ENCODE peak calls at places on chromosomes 2 and 18, in ten cellular contexts. One of them, this sample, is unnamed.

GRCh38 chr2:113208995-113209868 is 35.5 kb downstream of the PSD4 start:
- DNase-seq in Calu3: no peak
- DNase-seq in GM20000: no peak
- DNase-seq in BJ: peak; percentile 26
- DNase-seq in foreskin fibroblast: peak; percentile 46
- DNase-seq in AG04449: no peak
- DNase-seq in activated CD8-positive, alpha-beta T cell treated with anti-CD3 and anti-CD28 coated beads for 36 hours: no peak
- DNase-seq in retina: no peak
- DNase-seq in NCI-H146: no peak
- DNase-seq in psoas muscle: no peak
- DNase-seq in this sample: no peak

GRCh38 chr18:9985641-9986040 is 71.8 kb downstream of the VAPA start:
- DNase-seq in psoas muscle: no peak
- DNase-seq in Calu3: no peak
- DNase-seq in NCI-H146: no peak
- DNase-seq in foreskin fibroblast: no peak
- DNase-seq in retina: no peak
- DNase-seq in GM20000: no peak
- DNase-seq in BJ: no peak
- DNase-seq in AG04449: no peak
- DNase-seq in activated CD8-positive, alpha-beta T cell treated with anti-CD3 and anti-CD28 coated beads for 36 hours: no peak
- DNase-seq in this sample: no peak

GRCh38 chr2:38115216-38116012 is 39.5 kb upstream of the CYP1B1 start:
- DNase-seq in Calu3: peak; percentile 89
- DNase-seq in BJ: no peak
- DNase-seq in NCI-H146: peak; percentile 39
- DNase-seq in AG04449: no peak
- DNase-seq in psoas muscle: peak; percentile 76
- DNase-seq in activated CD8-positive, alpha-beta T cell treated with anti-CD3 and anti-CD28 coated beads for 36 hours: peak; percentile 89
- DNase-seq in foreskin fibroblast: peak; percentile 79
- DNase-seq in retina: peak; percentile 80
- DNase-seq in GM20000: peak; percentile 74
- DNase-seq in this sample: peak; percentile 77

GRCh38 chr2:128291844-128292598 is 26.6 kb downstream of the HS6ST1 start:
- DNase-seq in NCI-H146: no peak
- DNase-seq in BJ: no peak
- DNase-seq in activated CD8-positive, alpha-beta T cell treated with anti-CD3 and anti-CD28 coated beads for 36 hours: no peak
- DNase-seq in Calu3: no peak
- DNase-seq in foreskin fibroblast: no peak
- DNase-seq in retina: no peak
- DNase-seq in psoas muscle: peak; percentile 13
- DNase-seq in GM20000: no peak
- DNase-seq in AG04449: no peak
- DNase-seq in this sample: no peak

GRCh38 chr2:237383991-237384671 is 29.8 kb downstream of the COL6A3 start:
- DNase-seq in foreskin fibroblast: peak; percentile 51
- DNase-seq in NCI-H146: no peak
- DNase-seq in BJ: no peak
- DNase-seq in psoas muscle: no peak
- DNase-seq in Calu3: no peak
- DNase-seq in GM20000: no peak
- DNase-seq in AG04449: peak; percentile 14
- DNase-seq in activated CD8-positive, alpha-beta T cell treated with anti-CD3 and anti-CD28 coated beads for 36 hours: no peak
- DNase-seq in retina: no peak
- DNase-seq in this sample: no peak

GRCh38 chr2:239802101-239802649 is 223.0 kb downstream of the NDUFA10 start:
- DNase-seq in AG04449: no peak
- DNase-seq in Calu3: no peak
- DNase-seq in retina: no peak
- DNase-seq in BJ: no peak
- DNase-seq in foreskin fibroblast: no peak
- DNase-seq in GM20000: no peak
- DNase-seq in activated CD8-positive, alpha-beta T cell treated with anti-CD3 and anti-CD28 coated beads for 36 hours: no peak
- DNase-seq in NCI-H146: no peak
- DNase-seq in psoas muscle: no peak
- DNase-seq in this sample: no peak

GRCh38 chr2:111689899-111690298 is 194.1 kb downstream of the ANAPC1 start:
- DNase-seq in psoas muscle: no peak
- DNase-seq in GM20000: no peak
- DNase-seq in AG04449: no peak
- DNase-seq in NCI-H146: no peak
- DNase-seq in activated CD8-positive, alpha-beta T cell treated with anti-CD3 and anti-CD28 coated beads for 36 hours: no peak
- DNase-seq in foreskin fibroblast: peak; percentile 35
- DNase-seq in Calu3: no peak
- DNase-seq in BJ: no peak
- DNase-seq in retina: no peak
- DNase-seq in this sample: no peak

GRCh38 chr2:16508061-16508851 is 157.4 kb downstream of the CYRIA start:
- DNase-seq in activated CD8-positive, alpha-beta T cell treated with anti-CD3 and anti-CD28 coated beads for 36 hours: peak; percentile 10
- DNase-seq in psoas muscle: peak; percentile 41
- DNase-seq in retina: peak; percentile 90
- DNase-seq in BJ: no peak
- DNase-seq in AG04449: no peak
- DNase-seq in Calu3: peak; percentile 68
- DNase-seq in GM20000: no peak
- DNase-seq in NCI-H146: peak; percentile 52
- DNase-seq in foreskin fibroblast: no peak
- DNase-seq in this sample: peak; percentile 45

GRCh38 chr2:173580869-173581268 is 226.2 kb downstream of the CDCA7 start:
- DNase-seq in AG04449: no peak
- DNase-seq in NCI-H146: no peak
- DNase-seq in retina: no peak
- DNase-seq in activated CD8-positive, alpha-beta T cell treated with anti-CD3 and anti-CD28 coated beads for 36 hours: no peak
- DNase-seq in BJ: no peak
- DNase-seq in foreskin fibroblast: no peak
- DNase-seq in Calu3: no peak
- DNase-seq in psoas muscle: no peak
- DNase-seq in GM20000: no peak
- DNase-seq in this sample: no peak

GRCh38 chr2:169716229-169716886 is 17.3 kb upstream of the KLHL23 start:
- DNase-seq in psoas muscle: no peak
- DNase-seq in retina: peak; percentile 35
- DNase-seq in GM20000: no peak
- DNase-seq in BJ: peak; percentile 15
- DNase-seq in AG04449: no peak
- DNase-seq in foreskin fibroblast: peak; percentile 95
- DNase-seq in NCI-H146: peak; percentile 75
- DNase-seq in activated CD8-positive, alpha-beta T cell treated with anti-CD3 and anti-CD28 coated beads for 36 hours: no peak
- DNase-seq in Calu3: no peak
- DNase-seq in this sample: peak; percentile 70

GRCh38 chr2:201881382-201881720 is 75.0 kb downstream of the CDK15 start:
- DNase-seq in BJ: no peak
- DNase-seq in foreskin fibroblast: peak; percentile 81
- DNase-seq in retina: no peak
- DNase-seq in GM20000: no peak
- DNase-seq in Calu3: no peak
- DNase-seq in psoas muscle: no peak
- DNase-seq in activated CD8-positive, alpha-beta T cell treated with anti-CD3 and anti-CD28 coated beads for 36 hours: no peak
- DNase-seq in AG04449: no peak
- DNase-seq in NCI-H146: no peak
- DNase-seq in this sample: no peak

GRCh38 chr18:75218064-75218463 is 7.5 kb downstream of the TSHZ1 start:
- DNase-seq in retina: no peak
- DNase-seq in GM20000: no peak
- DNase-seq in Calu3: no peak
- DNase-seq in foreskin fibroblast: no peak
- DNase-seq in NCI-H146: peak; percentile 68
- DNase-seq in psoas muscle: no peak
- DNase-seq in BJ: no peak
- DNase-seq in AG04449: no peak
- DNase-seq in activated CD8-positive, alpha-beta T cell treated with anti-CD3 and anti-CD28 coated beads for 36 hours: no peak
- DNase-seq in this sample: no peak

GRCh38 chr2:174518397-174518796 is 31.6 kb upstream of the GPR155 start:
- DNase-seq in activated CD8-positive, alpha-beta T cell treated with anti-CD3 and anti-CD28 coated beads for 36 hours: no peak
- DNase-seq in BJ: no peak
- DNase-seq in GM20000: no peak
- DNase-seq in AG04449: no peak
- DNase-seq in NCI-H146: no peak
- DNase-seq in Calu3: no peak
- DNase-seq in retina: no peak
- DNase-seq in foreskin fibroblast: peak; percentile 31
- DNase-seq in psoas muscle: no peak
- DNase-seq in this sample: no peak

GRCh38 chr2:45214550-45214949 is 205.3 kb upstream of the SIX2 start:
- DNase-seq in Calu3: no peak
- DNase-seq in NCI-H146: no peak
- DNase-seq in psoas muscle: no peak
- DNase-seq in AG04449: no peak
- DNase-seq in foreskin fibroblast: no peak
- DNase-seq in activated CD8-positive, alpha-beta T cell treated with anti-CD3 and anti-CD28 coated beads for 36 hours: no peak
- DNase-seq in GM20000: no peak
- DNase-seq in BJ: no peak
- DNase-seq in retina: no peak
- DNase-seq in this sample: no peak

GRCh38 chr2:215594766-215595165 is 158.9 kb upstream of the FN1 start:
- DNase-seq in foreskin fibroblast: peak; percentile 75
- DNase-seq in retina: no peak
- DNase-seq in GM20000: no peak
- DNase-seq in BJ: no peak
- DNase-seq in Calu3: no peak
- DNase-seq in activated CD8-positive, alpha-beta T cell treated with anti-CD3 and anti-CD28 coated beads for 36 hours: no peak
- DNase-seq in psoas muscle: no peak
- DNase-seq in NCI-H146: no peak
- DNase-seq in AG04449: no peak
- DNase-seq in this sample: no peak

GRCh38 chr18:35039633-35040032 is 1.6 kb upstream of the MAPRE2 start:
- DNase-seq in foreskin fibroblast: no peak
- DNase-seq in activated CD8-positive, alpha-beta T cell treated with anti-CD3 and anti-CD28 coated beads for 36 hours: no peak
- DNase-seq in psoas muscle: no peak
- DNase-seq in retina: no peak
- DNase-seq in GM20000: no peak
- DNase-seq in AG04449: no peak
- DNase-seq in Calu3: peak; percentile 6
- DNase-seq in BJ: no peak
- DNase-seq in NCI-H146: no peak
- DNase-seq in this sample: no peak

GRCh38 chr2:42922790-42923631 is 130.6 kb upstream of the HAAO start:
- DNase-seq in AG04449: peak; percentile 91
- DNase-seq in retina: no peak
- DNase-seq in foreskin fibroblast: peak; percentile 94
- DNase-seq in activated CD8-positive, alpha-beta T cell treated with anti-CD3 and anti-CD28 coated beads for 36 hours: no peak
- DNase-seq in GM20000: no peak
- DNase-seq in Calu3: no peak
- DNase-seq in psoas muscle: peak; percentile 42
- DNase-seq in NCI-H146: no peak
- DNase-seq in BJ: peak; percentile 91
- DNase-seq in this sample: no peak

GRCh38 chr18:62118324-62118723 is 68.5 kb downstream of the PIGN start:
- DNase-seq in psoas muscle: no peak
- DNase-seq in Calu3: no peak
- DNase-seq in activated CD8-positive, alpha-beta T cell treated with anti-CD3 and anti-CD28 coated beads for 36 hours: no peak
- DNase-seq in retina: no peak
- DNase-seq in GM20000: no peak
- DNase-seq in BJ: peak; percentile 43
- DNase-seq in AG04449: peak; percentile 52
- DNase-seq in foreskin fibroblast: peak; percentile 77
- DNase-seq in NCI-H146: no peak
- DNase-seq in this sample: no peak

GRCh38 chr2:38665854-38666577 is at the start of gene GALM:
- DNase-seq in NCI-H146: peak; percentile 85
- DNase-seq in foreskin fibroblast: peak; percentile 96
- DNase-seq in retina: peak; percentile 91
- DNase-seq in psoas muscle: peak; percentile 76
- DNase-seq in GM20000: peak; percentile 38
- DNase-seq in Calu3: peak; percentile 83
- DNase-seq in activated CD8-positive, alpha-beta T cell treated with anti-CD3 and anti-CD28 coated beads for 36 hours: peak; percentile 74
- DNase-seq in AG04449: peak; percentile 47
- DNase-seq in BJ: peak; percentile 69
- DNase-seq in this sample: peak; percentile 80

GRCh38 chr2:62785216-62785615 is 79.7 kb downstream of the EHBP1 start:
- DNase-seq in Calu3: no peak
- DNase-seq in psoas muscle: no peak
- DNase-seq in NCI-H146: no peak
- DNase-seq in GM20000: peak; percentile 6
- DNase-seq in activated CD8-positive, alpha-beta T cell treated with anti-CD3 and anti-CD28 coated beads for 36 hours: no peak
- DNase-seq in BJ: no peak
- DNase-seq in foreskin fibroblast: peak; percentile 51
- DNase-seq in AG04449: no peak
- DNase-seq in retina: no peak
- DNase-seq in this sample: no peak

GRCh38 chr2:146997945-146998344 is 846.9 kb upstream of the ACVR2A start:
- DNase-seq in Calu3: no peak
- DNase-seq in foreskin fibroblast: peak; percentile 50
- DNase-seq in GM20000: no peak
- DNase-seq in NCI-H146: no peak
- DNase-seq in AG04449: no peak
- DNase-seq in activated CD8-positive, alpha-beta T cell treated with anti-CD3 and anti-CD28 coated beads for 36 hours: no peak
- DNase-seq in psoas muscle: no peak
- DNase-seq in BJ: no peak
- DNase-seq in retina: no peak
- DNase-seq in this sample: no peak

GRCh38 chr2:20930928-20931327 is 108.0 kb upstream of the LDAH start:
- DNase-seq in GM20000: no peak
- DNase-seq in BJ: no peak
- DNase-seq in psoas muscle: no peak
- DNase-seq in activated CD8-positive, alpha-beta T cell treated with anti-CD3 and anti-CD28 coated beads for 36 hours: no peak
- DNase-seq in foreskin fibroblast: peak; percentile 60
- DNase-seq in AG04449: peak; percentile 51
- DNase-seq in Calu3: no peak
- DNase-seq in NCI-H146: no peak
- DNase-seq in retina: no peak
- DNase-seq in this sample: no peak

This sample was measured in K562.